ENCODE peak calls at places on chromosomes 4 and X, in eight cellular contexts. O, F, L, U, V, C, Y and J are unnamed samples.

GRCh38 chrX:41445781-41446358 is 1.3 kb upstream of the NYX start:
- DNase-seq in V (no peak), C (no peak), F (no peak), U (no peak), Y (no peak), O (no peak), L (no peak), J (no peak)

GRCh38 chr4:139817657-139818452 is 152.2 kb downstream of the MGST2 start:
- DNase-seq in Y (no peak), F (no peak), O (no peak), V (no peak), L (no peak), U (no peak), C (no peak), J (no peak)

GRCh38 chr4:42371306-42372063 is 25.8 kb upstream of the SHISA3 start:
- DNase-seq in U (peak), F (no peak), Y (no peak), C (no peak), L (peak), O (peak), V (peak), J (peak)

GRCh38 chrX:43559643-43560042 is 96.5 kb upstream of the MAOA start:
- DNase-seq in O (peak), F (no peak), C (peak), Y (no peak), U (peak), L (no peak), V (no peak), J (no peak)

GRCh38 chr4:159551268-159551667 is 448.4 kb downstream of the RAPGEF2 start:
- DNase-seq in C (no peak), F (no peak), L (no peak), U (no peak), O (no peak), V (no peak), Y (no peak), J (no peak)

GRCh38 chrX:97132654-97133415 is 249.1 kb downstream of the RPA4 start:
- DNase-seq in Y (no peak), U (no peak), C (no peak), O (no peak), F (no peak), L (no peak), V (no peak), J (no peak)

GRCh38 chrX:106897259-106897658 is 5.9 kb downstream of the RIPPLY1 start:
- DNase-seq in O (no peak), C (no peak), U (no peak), Y (no peak), F (no peak), L (no peak), V (no peak), J (no peak)

GRCh38 chr4:52982246-52982950 is 120.3 kb downstream of the RASL11B start:
- DNase-seq in C (no peak), V (no peak), U (peak), L (peak), Y (no peak), O (peak), F (no peak), J (no peak)

GRCh38 chr4:25580633-25581467 is 74.8 kb upstream of the SLC34A2 start:
- DNase-seq in Y (no peak), F (no peak), U (no peak), V (no peak), C (no peak), L (no peak), O (no peak), J (peak)

GRCh38 chr4:81173213-81173612 is 41.8 kb downstream of the PRKG2 start:
- DNase-seq in O (no peak), L (no peak), V (no peak), Y (no peak), F (no peak), C (no peak), U (no peak), J (no peak)

GRCh38 chrX:131831185-131831520 is 191.9 kb upstream of the STK26 start:
- DNase-seq in Y (no peak), O (no peak), C (no peak), F (no peak), V (no peak), U (peak), L (no peak), J (no peak)

GRCh38 chr4:37305984-37306383 is 61.4 kb downstream of the NWD2 start:
- DNase-seq in U (no peak), F (no peak), Y (no peak), C (no peak), V (no peak), L (no peak), O (no peak), J (no peak)

GRCh38 chrX:56857042-56857441 is 128.0 kb downstream of the NBDY start:
- DNase-seq in V (no peak), F (no peak), C (no peak), Y (no peak), O (no peak), U (no peak), L (no peak), J (no peak)

GRCh38 chr4:100146756-100147155 is 43.5 kb downstream of the DDIT4L start:
- DNase-seq in C (no peak), V (no peak), O (no peak), F (no peak), U (peak), Y (no peak), L (peak), J (no peak)

GRCh38 chr4:186891859-186892486 is 168.3 kb upstream of the FAT1 start:
- DNase-seq in V (no peak), C (no peak), Y (no peak), F (no peak), O (no peak), L (no peak), U (no peak), J (no peak)

GRCh38 chrX:45571453-45571852 is 370.8 kb upstream of the DIPK2B start:
- DNase-seq in L (no peak), U (no peak), O (no peak), C (no peak), Y (no peak), V (no peak), F (no peak), J (no peak)